ENCODE peak calls at places on chromosomes 11 and 22, in six cellular contexts. One of them, this sample, is unnamed.
A peak's percentile ranks its signal among the peaks of the same experiment; 100 is the strongest.

GRCh38 chr11:13897606-13898276 is 64.8 kb upstream of the SPON1 start:
- DNase-seq in stimulated activated CD8-positive, alpha-beta memory T cell treated with anti-CD3 and anti-CD28 coated beads, Interleukin-15, amount 100 ng/mL, for 24 hours: no peak
- DNase-seq in SW 1271: no peak
- DNase-seq in T-helper 2 cell: no peak
- DNase-seq in amniotic stem cell: no peak
- DNase-seq in GM12891: no peak
- DNase-seq in this sample: no peak

GRCh38 chr11:5107285-5107684 is 30.9 kb downstream of the OR52A5 start:
- DNase-seq in stimulated activated CD8-positive, alpha-beta memory T cell treated with anti-CD3 and anti-CD28 coated beads, Interleukin-15, amount 100 ng/mL, for 24 hours: no peak
- DNase-seq in SW 1271: no peak
- DNase-seq in T-helper 2 cell: no peak
- DNase-seq in amniotic stem cell: no peak
- DNase-seq in GM12891: no peak
- DNase-seq in this sample: no peak

GRCh38 chr22:19231986-19232385 is 53.5 kb upstream of the SLC25A1 start:
- DNase-seq in stimulated activated CD8-positive, alpha-beta memory T cell treated with anti-CD3 and anti-CD28 coated beads, Interleukin-15, amount 100 ng/mL, for 24 hours: no peak
- DNase-seq in SW 1271: no peak
- DNase-seq in T-helper 2 cell: no peak
- DNase-seq in amniotic stem cell: no peak
- DNase-seq in GM12891: no peak
- DNase-seq in this sample: no peak

GRCh38 chr11:34904421-34904950 is 11.7 kb downstream of the APIP start:
- DNase-seq in stimulated activated CD8-positive, alpha-beta memory T cell treated with anti-CD3 and anti-CD28 coated beads, Interleukin-15, amount 100 ng/mL, for 24 hours: no peak
- DNase-seq in SW 1271: no peak
- DNase-seq in T-helper 2 cell: no peak
- DNase-seq in amniotic stem cell: no peak
- DNase-seq in GM12891: no peak
- DNase-seq in this sample: peak; percentile 52

GRCh38 chr22:45932066-45932465 is 44.9 kb downstream of the WNT7B start:
- DNase-seq in stimulated activated CD8-positive, alpha-beta memory T cell treated with anti-CD3 and anti-CD28 coated beads, Interleukin-15, amount 100 ng/mL, for 24 hours: no peak
- DNase-seq in SW 1271: no peak
- DNase-seq in T-helper 2 cell: no peak
- DNase-seq in amniotic stem cell: peak; percentile 16
- DNase-seq in GM12891: no peak
- DNase-seq in this sample: no peak

GRCh38 chr11:64161037-64161436 is 4.9 kb downstream of the MACROD1 start:
- DNase-seq in stimulated activated CD8-positive, alpha-beta memory T cell treated with anti-CD3 and anti-CD28 coated beads, Interleukin-15, amount 100 ng/mL, for 24 hours: no peak
- DNase-seq in SW 1271: no peak
- DNase-seq in T-helper 2 cell: no peak
- DNase-seq in amniotic stem cell: no peak
- DNase-seq in GM12891: no peak
- DNase-seq in this sample: no peak

GRCh38 chr11:2700415-2701211 is 819 bp upstream of the KCNQ1OT1 start:
- DNase-seq in stimulated activated CD8-positive, alpha-beta memory T cell treated with anti-CD3 and anti-CD28 coated beads, Interleukin-15, amount 100 ng/mL, for 24 hours: no peak
- DNase-seq in SW 1271: peak; percentile 36
- DNase-seq in T-helper 2 cell: peak; percentile 14
- DNase-seq in amniotic stem cell: no peak
- DNase-seq in GM12891: no peak
- DNase-seq in this sample: peak; percentile 77

GRCh38 chr22:19971276-19972124 is 29.9 kb upstream of the TXNRD2 start:
- DNase-seq in stimulated activated CD8-positive, alpha-beta memory T cell treated with anti-CD3 and anti-CD28 coated beads, Interleukin-15, amount 100 ng/mL, for 24 hours: no peak
- DNase-seq in SW 1271: no peak
- DNase-seq in T-helper 2 cell: no peak
- DNase-seq in amniotic stem cell: no peak
- DNase-seq in GM12891: no peak
- DNase-seq in this sample: no peak

GRCh38 chr11:109040303-109040702 is 375.4 kb downstream of the DDX10 start:
- DNase-seq in stimulated activated CD8-positive, alpha-beta memory T cell treated with anti-CD3 and anti-CD28 coated beads, Interleukin-15, amount 100 ng/mL, for 24 hours: no peak
- DNase-seq in SW 1271: peak; percentile 13
- DNase-seq in T-helper 2 cell: no peak
- DNase-seq in amniotic stem cell: no peak
- DNase-seq in GM12891: no peak
- DNase-seq in this sample: no peak

GRCh38 chr11:117640041-117640440 is 157.0 kb downstream of the DSCAML1 start:
- DNase-seq in stimulated activated CD8-positive, alpha-beta memory T cell treated with anti-CD3 and anti-CD28 coated beads, Interleukin-15, amount 100 ng/mL, for 24 hours: no peak
- DNase-seq in SW 1271: no peak
- DNase-seq in T-helper 2 cell: no peak
- DNase-seq in amniotic stem cell: no peak
- DNase-seq in GM12891: no peak
- DNase-seq in this sample: no peak

GRCh38 chr11:78145511-78146030 is 6.1 kb upstream of the ALG8 start:
- DNase-seq in stimulated activated CD8-positive, alpha-beta memory T cell treated with anti-CD3 and anti-CD28 coated beads, Interleukin-15, amount 100 ng/mL, for 24 hours: no peak
- DNase-seq in SW 1271: no peak
- DNase-seq in T-helper 2 cell: no peak
- DNase-seq in amniotic stem cell: no peak
- DNase-seq in GM12891: no peak
- DNase-seq in this sample: no peak

GRCh38 chr11:95093548-95093947 is 3.9 kb downstream of the ENDOD1 start:
- DNase-seq in stimulated activated CD8-positive, alpha-beta memory T cell treated with anti-CD3 and anti-CD28 coated beads, Interleukin-15, amount 100 ng/mL, for 24 hours: no peak
- DNase-seq in SW 1271: no peak
- DNase-seq in T-helper 2 cell: no peak
- DNase-seq in amniotic stem cell: no peak
- DNase-seq in GM12891: no peak
- DNase-seq in this sample: no peak

GRCh38 chr11:77106321-77106720 is 3.7 kb downstream of the OMP start:
- DNase-seq in stimulated activated CD8-positive, alpha-beta memory T cell treated with anti-CD3 and anti-CD28 coated beads, Interleukin-15, amount 100 ng/mL, for 24 hours: no peak
- DNase-seq in SW 1271: no peak
- DNase-seq in T-helper 2 cell: no peak
- DNase-seq in amniotic stem cell: no peak
- DNase-seq in GM12891: no peak
- DNase-seq in this sample: no peak

GRCh38 chr22:49764151-49764581 is 63.5 kb downstream of the BRD1 start:
- DNase-seq in stimulated activated CD8-positive, alpha-beta memory T cell treated with anti-CD3 and anti-CD28 coated beads, Interleukin-15, amount 100 ng/mL, for 24 hours: no peak
- DNase-seq in SW 1271: no peak
- DNase-seq in T-helper 2 cell: no peak
- DNase-seq in amniotic stem cell: no peak
- DNase-seq in GM12891: no peak
- DNase-seq in this sample: peak; percentile 40

GRCh38 chr11:121418625-121419114 is 33.4 kb upstream of the SORL1 start:
- DNase-seq in stimulated activated CD8-positive, alpha-beta memory T cell treated with anti-CD3 and anti-CD28 coated beads, Interleukin-15, amount 100 ng/mL, for 24 hours: no peak
- DNase-seq in SW 1271: no peak
- DNase-seq in T-helper 2 cell: no peak
- DNase-seq in amniotic stem cell: no peak
- DNase-seq in GM12891: no peak
- DNase-seq in this sample: no peak

GRCh38 chr11:126484266-126484665 is 128.8 kb downstream of the ST3GAL4 start:
- DNase-seq in stimulated activated CD8-positive, alpha-beta memory T cell treated with anti-CD3 and anti-CD28 coated beads, Interleukin-15, amount 100 ng/mL, for 24 hours: no peak
- DNase-seq in SW 1271: no peak
- DNase-seq in T-helper 2 cell: no peak
- DNase-seq in amniotic stem cell: peak; percentile 26
- DNase-seq in GM12891: no peak
- DNase-seq in this sample: no peak

GRCh38 chr11:104694259-104695070 is 203.8 kb downstream of the CASP12 start:
- DNase-seq in stimulated activated CD8-positive, alpha-beta memory T cell treated with anti-CD3 and anti-CD28 coated beads, Interleukin-15, amount 100 ng/mL, for 24 hours: no peak
- DNase-seq in SW 1271: no peak
- DNase-seq in T-helper 2 cell: no peak
- DNase-seq in amniotic stem cell: no peak
- DNase-seq in GM12891: no peak
- DNase-seq in this sample: no peak

GRCh38 chr22:50138036-50138435 is 32.5 kb upstream of the PANX2 start:
- DNase-seq in stimulated activated CD8-positive, alpha-beta memory T cell treated with anti-CD3 and anti-CD28 coated beads, Interleukin-15, amount 100 ng/mL, for 24 hours: no peak
- DNase-seq in SW 1271: no peak
- DNase-seq in T-helper 2 cell: no peak
- DNase-seq in amniotic stem cell: no peak
- DNase-seq in GM12891: no peak
- DNase-seq in this sample: no peak

GRCh38 chr11:92423635-92424034 is 199.0 kb downstream of the FAT3 start:
- DNase-seq in stimulated activated CD8-positive, alpha-beta memory T cell treated with anti-CD3 and anti-CD28 coated beads, Interleukin-15, amount 100 ng/mL, for 24 hours: no peak
- DNase-seq in SW 1271: no peak
- DNase-seq in T-helper 2 cell: no peak
- DNase-seq in amniotic stem cell: no peak
- DNase-seq in GM12891: no peak
- DNase-seq in this sample: no peak